ENCODE peak calls at places on chromosome 4, in nine cellular contexts. W, X, B, O, T, P, Z, M and H are unnamed samples.

GRCh38 chr4:14254252-14254651 is 626.7 kb upstream of the BOD1L1 start:
- DNase-seq in X (no peak), O (no peak), T (no peak), W (peak; percentile 77), B (peak; percentile 19), P (no peak), Z (peak; percentile 51), M (no peak), H (no peak)

GRCh38 chr4:91089194-91089593 is 962.0 kb downstream of the CCSER1 start:
- DNase-seq in T (no peak), O (no peak), P (no peak), B (no peak), M (no peak), Z (no peak), X (no peak), W (no peak), H (no peak)

GRCh38 chr4:173119818-173120217 is 48.8 kb upstream of the GALNT7 start:
- DNase-seq in W (no peak), M (no peak), P (no peak), O (no peak), X (no peak), T (no peak), Z (no peak), B (no peak), H (no peak)

GRCh38 chr4:24141836-24142235 is 252.0 kb upstream of the PPARGC1A start:
- DNase-seq in O (no peak), T (no peak), M (no peak), Z (peak; percentile 25), P (no peak), B (no peak), X (no peak), W (no peak), H (no peak)

GRCh38 chr4:185800266-185800945 is 11.6 kb downstream of the SORBS2 start:
- DNase-seq in Z (no peak), B (no peak), P (no peak), X (no peak), W (no peak), M (no peak), T (no peak), O (no peak), H (no peak)

GRCh38 chr4:149112109-149112508 is 669.9 kb upstream of the NR3C2 start:
- DNase-seq in P (no peak), Z (no peak), T (no peak), X (no peak), B (no peak), O (no peak), W (peak; percentile 1), M (no peak), H (no peak)

GRCh38 chr4:54837576-54838140 is 179.9 kb downstream of the KIT start:
- DNase-seq in X (no peak), O (no peak), B (no peak), P (no peak), W (peak; percentile 88), T (no peak), M (no peak), Z (no peak), H (no peak)

GRCh38 chr4:67885727-67886126 is 1.9 kb upstream of the TMPRSS11D start:
- DNase-seq in B (peak; percentile 64), X (no peak), Z (peak; percentile 74), P (peak; percentile 88), T (no peak), O (no peak), M (no peak), W (no peak), H (no peak)

GRCh38 chr4:165398570-165398969 is 19.8 kb downstream of the CPE start:
- DNase-seq in T (no peak), W (peak; percentile 79), O (peak; percentile 99), M (no peak), X (no peak), P (no peak), Z (peak; percentile 24), B (no peak), H (peak; percentile 29)

GRCh38 chr4:156941940-156942548 is 29.6 kb downstream of the PDGFC start:
- DNase-seq in X (no peak), W (peak; percentile 10), M (no peak), Z (no peak), O (peak; percentile 80), T (no peak), P (peak; percentile 92), B (peak; percentile 86), H (no peak)

GRCh38 chr4:143391895-143392294 is 55.2 kb downstream of the GAB1 start:
- DNase-seq in O (no peak), W (no peak), T (no peak), P (peak; percentile 70), B (no peak), M (no peak), Z (no peak), X (no peak), H (no peak)

GRCh38 chr4:112563431-112564200 is 47.6 kb upstream of the NEUROG2 start:
- DNase-seq in P (no peak), X (no peak), Z (no peak), B (no peak), W (no peak), M (no peak), T (no peak), O (no peak), H (no peak)

GRCh38 chr4:109701566-109702399 is 1.5 kb downstream of the CASP6 start:
- DNase-seq in P (no peak), X (no peak), M (no peak), W (no peak), Z (no peak), B (no peak), O (no peak), T (no peak), H (no peak)

GRCh38 chr4:168634276-168634802 is 137.5 kb downstream of the PALLD start:
- DNase-seq in Z (peak; percentile 76), P (peak; percentile 98), M (no peak), X (no peak), W (no peak), T (no peak), B (peak; percentile 90), O (no peak), H (no peak)

GRCh38 chr4:77190053-77190452 is 33.0 kb downstream of the CCNG2 start:
- DNase-seq in O (no peak), W (no peak), T (no peak), P (no peak), Z (peak; percentile 26), M (no peak), X (no peak), B (peak; percentile 23), H (no peak)

GRCh38 chr4:6340446-6341015 is 70.9 kb downstream of the WFS1 start:
- DNase-seq in Z (no peak), X (no peak), P (no peak), O (no peak), W (no peak), M (no peak), T (no peak), B (no peak), H (no peak)

GRCh38 chr4:153142700-153143438 is 61.4 kb upstream of the TRIM2 start:
- DNase-seq in O (peak; percentile 96), W (peak; percentile 82), M (peak; percentile 45), X (peak; percentile 10), P (no peak), T (no peak), B (no peak), Z (peak; percentile 79), H (peak; percentile 79)

GRCh38 chr4:73891326-73891725 is 22.1 kb downstream of the CXCL1 start:
- DNase-seq in Z (no peak), T (no peak), M (no peak), B (no peak), W (no peak), X (no peak), O (no peak), P (no peak), H (no peak)

GRCh38 chr4:40842318-40842717 is 92.6 kb downstream of the NSUN7 start:
- DNase-seq in P (no peak), B (no peak), Z (no peak), W (no peak), O (peak; percentile 63), X (no peak), T (no peak), M (no peak), H (no peak)

GRCh38 chr4:79823148-79823763 is 249.8 kb downstream of the ANTXR2 start:
- DNase-seq in X (no peak), W (no peak), Z (no peak), B (peak; percentile 3), T (no peak), O (no peak), P (no peak), M (no peak), H (no peak)

GRCh38 chr4:36341936-36342335 is 60.5 kb downstream of the DTHD1 start:
- DNase-seq in T (no peak), M (no peak), P (no peak), B (no peak), W (no peak), O (no peak), Z (no peak), X (no peak), H (no peak)

GRCh38 chr4:163941221-163941865 is 446.9 kb downstream of the TMA16 start:
- DNase-seq in W (no peak), B (no peak), P (no peak), X (no peak), T (no peak), M (no peak), Z (no peak), O (no peak), H (no peak)

GRCh38 chr4:87150498-87151261 is 69.7 kb downstream of the KLHL8 start:
- DNase-seq in T (no peak), B (peak; percentile 42), M (peak; percentile 3), P (peak; percentile 38), X (no peak), Z (peak; percentile 55), O (peak; percentile 60), W (peak; percentile 84), H (peak; percentile 82)

GRCh38 chr4:140703463-140703862 is 52.7 kb downstream of the TBC1D9 start:
- DNase-seq in M (no peak), T (no peak), W (no peak), P (no peak), X (no peak), B (no peak), O (no peak), Z (peak; percentile 43), H (no peak)

GRCh38 chr4:22356996-22357596 is 158.8 kb downstream of the ADGRA3 start:
- DNase-seq in W (peak; percentile 76), T (no peak), P (no peak), O (peak; percentile 83), M (no peak), B (peak; percentile 17), X (no peak), Z (peak; percentile 35), H (peak; percentile 26)

GRCh38 chr4:150586162-150586561 is 4.2 kb downstream of the MAB21L2 start:
- DNase-seq in T (no peak), P (no peak), O (no peak), M (no peak), Z (no peak), X (no peak), W (no peak), B (no peak), H (no peak)

GRCh38 chr4:108931926-108932325 is 169.1 kb upstream of the ETNPPL start:
- DNase-seq in P (no peak), O (no peak), X (no peak), Z (no peak), W (no peak), M (no peak), T (no peak), B (no peak), H (no peak)

GRCh38 chr4:21882050-21882839 is 66.3 kb downstream of the KCNIP4 start:
- DNase-seq in T (no peak), Z (no peak), B (no peak), P (no peak), M (no peak), W (peak; percentile 3), O (no peak), X (no peak), H (no peak)

GRCh38 chr4:178086324-178086723 is 644.1 kb upstream of the AGA start:
- DNase-seq in P (no peak), Z (no peak), T (no peak), X (no peak), W (peak; percentile 5), O (no peak), M (no peak), B (no peak), H (no peak)

GRCh38 chr4:25970691-25971427 is 56.8 kb downstream of the SMIM20 start:
- DNase-seq in P (no peak), Z (no peak), X (no peak), M (no peak), W (no peak), T (no peak), B (no peak), O (no peak), H (no peak)

GRCh38 chr4:186781032-186781917 is 57.6 kb upstream of the FAT1 start:
- DNase-seq in M (no peak), X (no peak), O (no peak), T (no peak), B (no peak), W (peak; percentile 30), P (no peak), Z (peak; percentile 25), H (no peak)